ENCODE peak calls at places on chromosomes 6 and 20, in five cellular contexts. E, A, Y, D and O are unnamed samples.

GRCh38 chr20:33076662-33077398 is 2.6 kb upstream of the BPIFB4 start:
- DNase-seq in E (peak; percentile 17), A (no peak), Y (no peak), D (no peak), O (no peak)

GRCh38 chr6:30814137-30815084 is 69.9 kb upstream of the DDR1 start:
- DNase-seq in E (peak; percentile 88), A (no peak), Y (peak; percentile 80), D (no peak), O (peak; percentile 65)

GRCh38 chr6:38460216-38460615 is 179.5 kb downstream of the BTBD9 start:
- DNase-seq in E (peak; percentile 29), A (no peak), Y (peak; percentile 78), D (no peak), O (no peak)

GRCh38 chr6:30887901-30888300 is 3.6 kb downstream of the DDR1 start:
- DNase-seq in E (no peak), A (no peak), Y (peak; percentile 34), D (no peak), O (no peak)

GRCh38 chr6:111845441-111845871 is 27.8 kb downstream of the FYN start:
- DNase-seq in E (no peak), A (no peak), Y (no peak), D (no peak), O (no peak)

GRCh38 chr6:69386431-69386830 is 410.4 kb downstream of the LMBRD1 start:
- DNase-seq in E (no peak), A (no peak), Y (no peak), D (no peak), O (no peak)

GRCh38 chr20:37251836-37252477 is 9.7 kb downstream of the GHRH start:
- DNase-seq in E (no peak), A (no peak), Y (no peak), D (no peak), O (no peak)

GRCh38 chr20:4681441-4681840 is 40.3 kb upstream of the PRND start:
- DNase-seq in E (no peak), A (no peak), Y (no peak), D (no peak), O (no peak)

GRCh38 chr6:56808871-56809359 is 146.0 kb upstream of the BEND6 start:
- DNase-seq in E (peak; percentile 91), A (no peak), Y (peak; percentile 27), D (no peak), O (peak; percentile 83)

GRCh38 chr20:32441638-32442037 is 83.5 kb downstream of the ASXL1 start:
- DNase-seq in E (no peak), A (no peak), Y (no peak), D (no peak), O (no peak)

GRCh38 chr6:132788658-132789397 is 9.6 kb downstream of the SLC18B1 start:
- DNase-seq in E (no peak), A (no peak), Y (no peak), D (no peak), O (no peak)

GRCh38 chr6:83127258-83127657 is 59.8 kb downstream of the DOP1A start:
- DNase-seq in E (no peak), A (no peak), Y (no peak), D (no peak), O (no peak)

GRCh38 chr20:43220612-43221011 is 30.9 kb upstream of the PTPRT start:
- DNase-seq in E (no peak), A (no peak), Y (no peak), D (no peak), O (no peak)

GRCh38 chr6:135692426-135692825 is 159.1 kb upstream of the PDE7B start:
- DNase-seq in E (no peak), A (no peak), Y (no peak), D (no peak), O (no peak)

GRCh38 chr20:14989891-14990290 is 652.5 kb upstream of the FLRT3 start:
- DNase-seq in E (no peak), A (no peak), Y (no peak), D (no peak), O (no peak)

GRCh38 chr6:28315628-28316027 is 20.3 kb downstream of the ZSCAN31 start:
- DNase-seq in E (peak; percentile 6), A (no peak), Y (no peak), D (no peak), O (no peak)

GRCh38 chr20:56222945-56223344 is 25.6 kb upstream of the MC3R start:
- DNase-seq in E (peak; percentile 52), A (no peak), Y (no peak), D (no peak), O (no peak)

GRCh38 chr6:15623282-15624116 is 39.3 kb downstream of the DTNBP1 start:
- DNase-seq in E (no peak), A (no peak), Y (peak; percentile 24), D (no peak), O (no peak)

GRCh38 chr20:42975974-42976373 is 213.7 kb downstream of the PTPRT start:
- DNase-seq in E (no peak), A (no peak), Y (no peak), D (no peak), O (no peak)